ENCODE peak calls at places on chromosome 20, in five cellular contexts. V, C, Y, L and P are unnamed samples.

GRCh38 chr20:24781061-24781980 is 167.7 kb upstream of the CST7 start:
- DNase-seq in Y (no peak), L (no peak), C (peak), V (peak), P (no peak)

GRCh38 chr20:43584448-43585138 is 6.1 kb upstream of the IFT52 start:
- DNase-seq in V (peak), Y (no peak), L (no peak), C (no peak), P (no peak)

GRCh38 chr20:9172908-9173307 is 104.0 kb downstream of the PLCB4 start:
- DNase-seq in L (no peak), Y (no peak), V (no peak), C (no peak), P (peak)

GRCh38 chr20:11270566-11270965 is 596.8 kb upstream of the JAG1 start:
- DNase-seq in L (no peak), V (no peak), C (no peak), Y (no peak), P (no peak)

GRCh38 chr20:33790571-33790970 is 20.6 kb upstream of the CHMP4B start:
- DNase-seq in C (no peak), Y (no peak), L (no peak), V (no peak), P (no peak)

GRCh38 chr20:59123677-59124060 is 40.0 kb upstream of the ZNF831 start:
- DNase-seq in Y (no peak), V (no peak), C (no peak), L (no peak), P (no peak)

GRCh38 chr20:11549172-11550117 is 368.2 kb upstream of the BTBD3 start:
- DNase-seq in C (no peak), L (no peak), V (no peak), Y (no peak), P (no peak)

GRCh38 chr20:36572701-36573102 is 695 bp upstream of the TGIF2 start:
- DNase-seq in C (no peak), L (peak), Y (no peak), V (peak), P (no peak)

GRCh38 chr20:56447227-56447626 is 21.2 kb upstream of the RTF2 start:
- DNase-seq in C (no peak), L (no peak), V (no peak), Y (no peak), P (no peak)

GRCh38 chr20:37506166-37506725 is 14.8 kb upstream of the NNAT start:
- DNase-seq in V (no peak), Y (no peak), C (no peak), L (no peak), P (no peak)

GRCh38 chr20:58213112-58213511 is 15.3 kb downstream of the ANKRD60 start:
- DNase-seq in V (peak), C (no peak), Y (no peak), L (no peak), P (peak)

GRCh38 chr20:39269031-39269461 is 306.9 kb downstream of the DHX35 start:
- DNase-seq in L (no peak), V (peak), C (peak), Y (peak), P (peak)

GRCh38 chr20:3238616-3239025 is 369 bp downstream of the SLC4A11 start:
- DNase-seq in C (peak), V (peak), Y (no peak), L (no peak), P (no peak)

GRCh38 chr20:22918286-22918983 is 116.7 kb upstream of the SSTR4 start:
- DNase-seq in L (no peak), V (no peak), C (no peak), Y (no peak), P (no peak)

GRCh38 chr20:5621305-5621704 is 128.9 kb upstream of the SHLD1 start:
- DNase-seq in C (peak), L (no peak), V (no peak), Y (no peak), P (peak)